ENCODE peak calls at places on chromosomes 16 and 17, in six cellular contexts. C is right atrium auricular region, X is heart left ventricle, G is aorta, P is cardiac muscle cell, N is colonic mucosa. W is an unnamed sample.

GRCh38 chr17:42059815-42060214 is 9.4 kb upstream of the C17orf113 start:
- DNase-seq in C (no peak), X (no peak), G (no peak), P (no peak), N (no peak), W (no peak)

GRCh38 chr16:53864819-53865491 is 161.0 kb downstream of the FTO start:
- DNase-seq in C (no peak), X (no peak), G (no peak), P (peak; percentile 11), N (no peak), W (no peak)

GRCh38 chr16:30659507-30660423 is 1.5 kb downstream of the FBRS start:
- DNase-seq in C (no peak), X (no peak), G (no peak), P (no peak), N (peak; percentile 56), W (peak; percentile 13)

GRCh38 chr16:20901441-20902112 is 1.0 kb downstream of the LYRM1 start:
- DNase-seq in C (peak; percentile 71), X (peak; percentile 52), G (peak; percentile 80), P (peak; percentile 67), N (peak; percentile 65), W (peak; percentile 30)

GRCh38 chr17:75752405-75753192 is 12.4 kb downstream of the GALK1 start:
- DNase-seq in C (no peak), X (no peak), G (no peak), P (no peak), N (no peak), W (no peak)

GRCh38 chr16:79897444-79898146 is 297.1 kb upstream of the MAF start:
- DNase-seq in C (no peak), X (no peak), G (no peak), P (peak; percentile 39), N (peak; percentile 58), W (no peak)

GRCh38 chr17:42891539-42892152 is 9.0 kb upstream of the G6PC1 start:
- DNase-seq in C (peak; percentile 63), X (peak; percentile 67), G (peak; percentile 73), P (no peak), N (no peak), W (peak; percentile 23)

GRCh38 chr17:78759203-78759968 is 22.7 kb downstream of the CYTH1 start:
- DNase-seq in C (no peak), X (peak; percentile 70), G (peak; percentile 81), P (peak; percentile 95), N (no peak), W (no peak)

GRCh38 chr17:42179911-42180410 is 981 bp downstream of the KCNH4 start:
- DNase-seq in C (no peak), X (peak; percentile 49), G (no peak), P (peak; percentile 57), N (peak; percentile 60), W (no peak)

GRCh38 chr17:60959696-60960095 is 282.0 kb downstream of the BCAS3 start:
- DNase-seq in C (no peak), X (no peak), G (no peak), P (no peak), N (no peak), W (no peak)

GRCh38 chr16:983044-984030 is 1.8 kb downstream of the SOX8 start:
- DNase-seq in C (no peak), X (no peak), G (no peak), P (peak; percentile 10), N (no peak), W (no peak)
- H3K4me3 ChIP-seq in C (no peak overlapping the region), X (no peak overlapping the region), G (no peak overlapping the region), P (no peak overlapping the region), N (no peak overlapping the region), W (no peak overlapping the region)

DNA sequence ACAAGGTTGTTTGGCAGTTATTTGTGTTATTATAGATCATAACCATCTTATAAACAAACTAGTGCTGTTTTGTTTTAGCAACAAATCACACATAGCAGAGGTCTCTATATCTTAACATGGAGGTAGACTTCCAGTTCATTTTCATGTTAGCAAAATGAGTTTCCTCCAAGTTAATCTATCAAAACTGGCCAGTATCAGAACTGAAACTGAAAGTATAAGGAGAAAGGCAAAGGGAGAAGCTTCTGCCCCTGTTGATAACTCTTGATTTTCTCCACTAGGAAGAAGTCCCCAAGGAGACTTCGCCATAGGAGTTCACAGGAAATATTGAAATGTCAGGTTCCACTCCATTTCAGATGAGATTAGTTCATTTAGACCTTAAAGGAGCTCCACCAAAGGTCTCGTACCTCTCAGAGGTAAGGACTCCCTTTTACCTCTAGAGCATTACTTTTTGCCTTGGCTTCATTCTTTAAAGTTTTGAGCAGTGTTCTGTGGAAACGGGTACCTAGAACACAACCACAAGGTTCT is 1.1 kb upstream of the OGFOD3 start:
- DNase-seq in C (no peak), X (no peak), G (no peak), P (no peak), N (no peak), W (no peak)
- H3K4me3 ChIP-seq in C (no peak overlapping the region), X (peak overlapping the region; percentile 79), G (no peak overlapping the region), P (no peak overlapping the region), N (peak overlapping the region; percentile 66), W (no peak overlapping the region)

GRCh38 chr16:3065069-3065741 is at the start of gene IL32:
- DNase-seq in C (peak; percentile 92), X (peak; percentile 87), G (peak; percentile 77), P (peak; percentile 82), N (peak; percentile 92), W (no peak)

GRCh38 chr16:3068486-3068885 is 3.0 kb downstream of the IL32 start:
- DNase-seq in C (no peak), X (no peak), G (peak; percentile 32), P (no peak), N (no peak), W (no peak)

GRCh38 chr16:3065742-3066439 is 451 bp downstream of the IL32 start:
- DNase-seq in C (no peak), X (no peak), G (no peak), P (no peak), N (peak; percentile 60), W (no peak)

GRCh38 chr16:3067929-3068288 is 2.5 kb downstream of the IL32 start:
- DNase-seq in C (no peak), X (no peak), G (no peak), P (no peak), N (no peak), W (no peak)

DNA sequence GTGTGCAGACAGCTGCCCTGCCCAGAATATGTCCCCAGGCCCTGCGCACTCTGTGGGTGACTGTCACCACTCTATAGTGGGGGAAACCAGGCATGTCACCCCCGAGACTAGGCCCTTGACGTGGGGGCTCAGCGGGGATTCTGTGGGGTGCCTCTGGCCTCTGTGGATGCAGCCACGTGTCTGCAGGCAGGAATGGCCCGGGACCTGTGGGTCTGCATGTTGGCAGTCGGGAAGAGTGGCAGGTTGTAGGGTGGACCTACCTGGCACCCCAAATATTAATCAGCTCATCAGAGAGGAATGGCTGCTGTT is 954 bp downstream of the IL32 start:
- DNase-seq in C (no peak), X (no peak), G (no peak), P (no peak), N (no peak), W (no peak)
- H3K4me3 ChIP-seq in C (peak overlapping the region; percentile 43), X (peak overlapping the region; percentile 53), G (no peak overlapping the region), P (no peak overlapping the region), N (peak overlapping the region; percentile 49), W (no peak overlapping the region)

DNA sequence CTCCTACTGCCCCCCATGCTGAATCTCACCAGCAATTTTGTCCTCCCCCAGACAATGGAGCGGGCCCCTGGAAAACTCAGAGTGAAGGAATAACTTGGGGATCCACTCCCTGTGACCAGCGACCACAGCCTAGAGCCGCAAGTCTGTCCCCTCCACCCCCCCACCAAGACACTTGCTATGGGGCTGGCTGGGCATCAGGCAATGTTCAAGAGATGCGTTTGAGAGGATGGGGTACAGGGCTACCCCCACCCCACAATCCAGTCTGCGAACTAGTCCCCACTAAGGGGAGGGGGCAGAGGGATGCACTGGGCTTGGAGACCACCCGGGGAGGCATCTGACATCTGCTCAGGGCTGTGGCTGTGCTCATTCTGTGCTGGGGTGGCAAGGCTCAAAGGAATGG is 2.4 kb downstream of the PPL start:
- DNase-seq in C (no peak), X (no peak), G (no peak), P (no peak), N (no peak), W (no peak)
- H3K4me3 ChIP-seq in C (no peak overlapping the region), X (no peak overlapping the region), G (no peak overlapping the region), P (no peak overlapping the region), N (no peak overlapping the region), W (no peak overlapping the region)

GRCh38 chr16:68643847-68644246 is 1.3 kb upstream of the CDH3 start:
- DNase-seq in C (no peak), X (no peak), G (no peak), P (peak; percentile 46), N (no peak), W (no peak)

GRCh38 chr16:68640972-68641371 is 4.1 kb upstream of the CDH3 start:
- DNase-seq in C (no peak), X (no peak), G (no peak), P (peak; percentile 56), N (no peak), W (no peak)

GRCh38 chr16:68642436-68643064 is 2.6 kb upstream of the CDH3 start:
- DNase-seq in C (no peak), X (no peak), G (no peak), P (peak; percentile 38), N (no peak), W (peak; percentile 78)

GRCh38 chr16:68643227-68643626 is 1.9 kb upstream of the CDH3 start:
- DNase-seq in C (no peak), X (no peak), G (no peak), P (no peak), N (no peak), W (no peak)

DNA sequence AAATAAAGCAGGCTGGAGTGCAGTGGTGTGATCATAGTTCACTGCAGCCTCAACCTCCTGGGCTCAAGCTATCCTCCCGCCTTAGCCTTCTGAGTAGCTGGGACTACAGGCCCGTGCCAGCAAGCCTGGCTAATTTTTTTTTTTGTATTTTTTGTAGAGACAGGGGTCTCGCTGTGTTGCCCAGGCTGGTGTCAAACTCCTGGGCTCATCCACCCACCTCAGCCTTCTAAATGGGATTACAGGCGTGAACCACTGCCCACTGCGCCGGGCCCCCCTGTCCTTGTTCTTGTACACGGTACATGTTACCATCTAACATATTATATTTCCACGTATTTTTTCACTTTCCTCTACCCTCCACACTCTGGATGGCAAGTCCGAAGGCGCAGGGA is 3.1 kb upstream of the CDH3 start:
- DNase-seq in C (no peak), X (no peak), G (no peak), P (no peak), N (no peak), W (no peak)
- H3K4me3 ChIP-seq in C (no peak overlapping the region), X (no peak overlapping the region), G (no peak overlapping the region), P (no peak overlapping the region), N (no peak overlapping the region), W (peak overlapping the region; percentile 19)

GRCh38 chr16:10228779-10229178 is 46.6 kb upstream of the GRIN2A start:
- DNase-seq in C (no peak), X (no peak), G (no peak), P (no peak), N (no peak), W (no peak)
- H3K4me3 ChIP-seq in C (no peak overlapping the region), X (no peak overlapping the region), G (no peak overlapping the region), P (no peak overlapping the region), N (no peak overlapping the region), W (no peak overlapping the region)

GRCh38 chr16:19393226-19394074 is 24.2 kb upstream of the TMC5 start:
- DNase-seq in C (no peak), X (no peak), G (no peak), P (peak; percentile 55), N (peak; percentile 81), W (no peak)
- H3K4me3 ChIP-seq in C (no peak overlapping the region), X (no peak overlapping the region), G (no peak overlapping the region), P (no peak overlapping the region), N (peak overlapping the region; percentile 8), W (no peak overlapping the region)

GRCh38 chr17:77392376-77393273 is 251.9 kb downstream of the SEC14L1 start:
- DNase-seq in C (no peak), X (peak; percentile 62), G (peak; percentile 68), P (no peak), N (peak; percentile 83), W (no peak)
- H3K4me3 ChIP-seq in C (no peak overlapping the region), X (no peak overlapping the region), G (no peak overlapping the region), P (no peak overlapping the region), N (no peak overlapping the region), W (no peak overlapping the region)

GRCh38 chr16:84641643-84642358 is 6.5 kb upstream of the KLHL36 start:
- DNase-seq in C (no peak), X (no peak), G (no peak), P (no peak), N (no peak), W (no peak)
- H3K4me3 ChIP-seq in C (no peak overlapping the region), X (no peak overlapping the region), G (no peak overlapping the region), P (no peak overlapping the region), N (no peak overlapping the region), W (no peak overlapping the region)